ENCODE peak calls at places on chromosomes 1 and 21, in six cellular contexts. One of them, this sample, is unnamed.

GRCh38 chr1:104132386-104132973 is 382.8 kb downstream of the AMY1C start:
- DNase-seq in H7: peak
- DNase-seq in aorta: no peak
- DNase-seq in foreskin fibroblast: peak
- DNase-seq in EL: no peak
- DNase-seq in GM23338: peak
- DNase-seq in this sample: no peak

GRCh38 chr1:181129771-181130606 is 41.5 kb downstream of the IER5 start:
- DNase-seq in aorta: no peak
- DNase-seq in H7: peak
- DNase-seq in EL: no peak
- DNase-seq in foreskin fibroblast: no peak
- DNase-seq in GM23338: no peak
- DNase-seq in this sample: no peak

GRCh38 chr1:178944729-178945128 is 73.9 kb upstream of the ANGPTL1 start:
- DNase-seq in aorta: no peak
- DNase-seq in foreskin fibroblast: no peak
- DNase-seq in GM23338: no peak
- DNase-seq in EL: no peak
- DNase-seq in H7: no peak
- DNase-seq in this sample: no peak

GRCh38 chr1:183374825-183375224 is 43.4 kb downstream of the NMNAT2 start:
- DNase-seq in aorta: no peak
- DNase-seq in EL: no peak
- DNase-seq in foreskin fibroblast: no peak
- DNase-seq in H7: no peak
- DNase-seq in GM23338: peak
- DNase-seq in this sample: no peak

GRCh38 chr1:209849388-209849787 is 21.6 kb downstream of the UTP25 start:
- DNase-seq in foreskin fibroblast: no peak
- DNase-seq in EL: no peak
- DNase-seq in aorta: no peak
- DNase-seq in H7: no peak
- DNase-seq in GM23338: no peak
- DNase-seq in this sample: no peak

GRCh38 chr1:210407207-210407886 is 78.6 kb downstream of the HHAT start:
- DNase-seq in EL: peak
- DNase-seq in aorta: peak
- DNase-seq in foreskin fibroblast: peak
- DNase-seq in H7: peak
- DNase-seq in GM23338: peak
- DNase-seq in this sample: peak

GRCh38 chr1:160907976-160908375 is 23.0 kb upstream of the ITLN1 start:
- DNase-seq in foreskin fibroblast: no peak
- DNase-seq in H7: no peak
- DNase-seq in EL: no peak
- DNase-seq in aorta: no peak
- DNase-seq in GM23338: no peak
- DNase-seq in this sample: no peak

GRCh38 chr1:234758851-234759250 is 148.9 kb upstream of the IRF2BP2 start:
- DNase-seq in foreskin fibroblast: no peak
- DNase-seq in aorta: no peak
- DNase-seq in H7: no peak
- DNase-seq in GM23338: no peak
- DNase-seq in EL: no peak
- DNase-seq in this sample: no peak

GRCh38 chr1:35885961-35886558 is 3.1 kb downstream of the AGO1 start:
- DNase-seq in H7: peak
- DNase-seq in foreskin fibroblast: peak
- DNase-seq in GM23338: peak
- DNase-seq in aorta: no peak
- DNase-seq in EL: no peak
- DNase-seq in this sample: no peak

GRCh38 chr1:20719261-20719660 is 1.5 kb upstream of the KIF17 start:
- DNase-seq in H7: no peak
- DNase-seq in foreskin fibroblast: no peak
- DNase-seq in GM23338: no peak
- DNase-seq in aorta: peak
- DNase-seq in EL: no peak
- DNase-seq in this sample: no peak

GRCh38 chr1:189275786-189276185 is 1201.9 kb downstream of the BRINP3 start:
- DNase-seq in aorta: no peak
- DNase-seq in H7: no peak
- DNase-seq in EL: peak
- DNase-seq in foreskin fibroblast: no peak
- DNase-seq in GM23338: no peak
- DNase-seq in this sample: no peak

GRCh38 chr1:192763243-192763642 is 45.6 kb upstream of the RGS2 start:
- DNase-seq in H7: no peak
- DNase-seq in EL: no peak
- DNase-seq in foreskin fibroblast: peak
- DNase-seq in GM23338: no peak
- DNase-seq in aorta: no peak
- DNase-seq in this sample: no peak

GRCh38 chr1:181090653-181091126 is 2.2 kb downstream of the IER5 start:
- DNase-seq in GM23338: no peak
- DNase-seq in EL: peak
- DNase-seq in foreskin fibroblast: peak
- DNase-seq in aorta: no peak
- DNase-seq in H7: no peak
- DNase-seq in this sample: no peak

GRCh38 chr1:119859647-119860046 is 36.7 kb downstream of the ADAM30 start:
- DNase-seq in EL: peak
- DNase-seq in H7: no peak
- DNase-seq in GM23338: no peak
- DNase-seq in foreskin fibroblast: peak
- DNase-seq in aorta: no peak
- DNase-seq in this sample: peak

GRCh38 chr1:94285026-94285654 is 47.8 kb upstream of the ARHGAP29 start:
- DNase-seq in GM23338: no peak
- DNase-seq in H7: no peak
- DNase-seq in foreskin fibroblast: peak
- DNase-seq in aorta: no peak
- DNase-seq in EL: peak
- DNase-seq in this sample: peak

GRCh38 chr21:34824314-34824713 is 155.5 kb downstream of the CLIC6 start:
- DNase-seq in aorta: no peak
- DNase-seq in GM23338: no peak
- DNase-seq in EL: no peak
- DNase-seq in foreskin fibroblast: no peak
- DNase-seq in H7: peak
- DNase-seq in this sample: no peak

GRCh38 chr1:66137235-66137634 is 344.5 kb downstream of the PDE4B start:
- DNase-seq in aorta: no peak
- DNase-seq in H7: no peak
- DNase-seq in EL: no peak
- DNase-seq in foreskin fibroblast: peak
- DNase-seq in GM23338: no peak
- DNase-seq in this sample: peak

GRCh38 chr21:45542242-45542666 is at the start of gene SLC19A1:
- DNase-seq in GM23338: peak
- DNase-seq in aorta: peak
- DNase-seq in EL: peak
- DNase-seq in H7: peak
- DNase-seq in foreskin fibroblast: peak
- DNase-seq in this sample: peak

GRCh38 chr1:150804671-150805070 is 3.4 kb downstream of the CTSK start:
- DNase-seq in EL: no peak
- DNase-seq in foreskin fibroblast: no peak
- DNase-seq in GM23338: no peak
- DNase-seq in H7: no peak
- DNase-seq in aorta: no peak
- DNase-seq in this sample: no peak

GRCh38 chr1:216457356-216457755 is 34.1 kb upstream of the USH2A start:
- DNase-seq in GM23338: peak
- DNase-seq in EL: peak
- DNase-seq in foreskin fibroblast: peak
- DNase-seq in H7: peak
- DNase-seq in aorta: no peak
- DNase-seq in this sample: no peak

GRCh38 chr1:112808861-112809684 is 93.9 kb upstream of the PPM1J start:
- DNase-seq in foreskin fibroblast: peak
- DNase-seq in GM23338: peak
- DNase-seq in H7: peak
- DNase-seq in EL: peak
- DNase-seq in aorta: peak
- DNase-seq in this sample: peak

GRCh38 chr1:229209386-229209785 is 61.5 kb upstream of the RAB4A start:
- DNase-seq in EL: no peak
- DNase-seq in GM23338: no peak
- DNase-seq in aorta: no peak
- DNase-seq in foreskin fibroblast: no peak
- DNase-seq in H7: no peak
- DNase-seq in this sample: no peak

GRCh38 chr1:51548986-51549619 is 30.0 kb upstream of the EPS15 start:
- DNase-seq in foreskin fibroblast: peak
- DNase-seq in EL: peak
- DNase-seq in aorta: no peak
- DNase-seq in GM23338: no peak
- DNase-seq in H7: no peak
- DNase-seq in this sample: no peak

GRCh38 chr1:71869326-71869725 is 413.0 kb downstream of the NEGR1 start:
- DNase-seq in GM23338: no peak
- DNase-seq in foreskin fibroblast: no peak
- DNase-seq in H7: no peak
- DNase-seq in aorta: no peak
- DNase-seq in EL: no peak
- DNase-seq in this sample: no peak

GRCh38 chr21:27564684-27565280 is 597.9 kb upstream of the ADAMTS5 start:
- DNase-seq in H7: peak
- DNase-seq in foreskin fibroblast: peak
- DNase-seq in EL: peak
- DNase-seq in aorta: no peak
- DNase-seq in GM23338: peak
- DNase-seq in this sample: peak

GRCh38 chr1:8090241-8090702 is 64.2 kb upstream of the ERRFI1 start:
- DNase-seq in aorta: no peak
- DNase-seq in GM23338: no peak
- DNase-seq in H7: no peak
- DNase-seq in EL: peak
- DNase-seq in foreskin fibroblast: peak
- DNase-seq in this sample: peak

GRCh38 chr1:43890815-43891214 is 42.8 kb upstream of the ARTN start:
- DNase-seq in GM23338: no peak
- DNase-seq in foreskin fibroblast: peak
- DNase-seq in EL: no peak
- DNase-seq in H7: no peak
- DNase-seq in aorta: no peak
- DNase-seq in this sample: no peak

GRCh38 chr1:202084791-202085681 is 37.7 kb upstream of the GPR37L1 start:
- DNase-seq in aorta: no peak
- DNase-seq in GM23338: peak
- DNase-seq in H7: peak
- DNase-seq in EL: no peak
- DNase-seq in foreskin fibroblast: no peak
- DNase-seq in this sample: no peak

GRCh38 chr1:960371-961131 is at the start of gene KLHL17:
- DNase-seq in H7: peak
- DNase-seq in aorta: peak
- DNase-seq in GM23338: peak
- DNase-seq in foreskin fibroblast: peak
- DNase-seq in EL: peak
- DNase-seq in this sample: peak